ENCODE peak calls at places on chromosome 16, in eight cellular contexts. K is EL; Q is lower leg skin; O is dorsolateral prefrontal cortex; G is CD8-positive, alpha-beta T cell; I is CD4-positive, CD25-positive, alpha-beta regulatory T cell; B is ovary; C is NCI-H446. V is an unnamed sample.

GRCh38 chr16:89279666-89280481 is 62.4 kb downstream of the ZNF778 start:
- DNase-seq in K (no peak), Q (no peak), O (no peak), G (no peak), I (no peak), B (no peak), C (no peak), V (no peak)

GRCh38 chr16:49631521-49632041 is 224.3 kb downstream of the ZNF423 start:
- DNase-seq in K (peak), Q (peak), O (no peak), G (no peak), I (no peak), B (no peak), C (peak), V (no peak)

GRCh38 chr16:75244844-75245758 is 6.3 kb downstream of the BCAR1 start:
- DNase-seq in K (peak), Q (no peak), O (peak), G (no peak), I (no peak), B (peak), C (no peak), V (peak)

GRCh38 chr16:75235721-75236193 is 15.7 kb downstream of the BCAR1 start:
- DNase-seq in K (no peak), Q (no peak), O (no peak), G (no peak), I (no peak), B (no peak), C (no peak), V (no peak)

GRCh38 chr16:53541326-53541725 is 38.3 kb upstream of the AKTIP start:
- DNase-seq in K (no peak), Q (no peak), O (no peak), G (no peak), I (no peak), B (no peak), C (no peak), V (no peak)

GRCh38 chr16:9012848-9013507 is 49.3 kb upstream of the USP7 start:
- DNase-seq in K (no peak), Q (no peak), O (peak), G (no peak), I (no peak), B (no peak), C (peak), V (no peak)

GRCh38 chr16:24117680-24118079 is 138.5 kb upstream of the CACNG3 start:
- DNase-seq in K (no peak), Q (no peak), O (no peak), G (no peak), I (no peak), B (no peak), C (no peak), V (no peak)

GRCh38 chr16:83296505-83296904 is 511.3 kb upstream of the HSBP1 start:
- DNase-seq in K (no peak), Q (no peak), O (no peak), G (no peak), I (no peak), B (no peak), C (no peak), V (no peak)

GRCh38 chr16:9820481-9821246 is 361.6 kb downstream of the GRIN2A start:
- DNase-seq in K (no peak), Q (no peak), O (no peak), G (no peak), I (no peak), B (no peak), C (no peak), V (no peak)

GRCh38 chr16:50335198-50335958 is 33.4 kb downstream of the BRD7 start:
- DNase-seq in K (no peak), Q (no peak), O (no peak), G (peak), I (peak), B (no peak), C (no peak), V (no peak)

GRCh38 chr16:18932243-18932997 is 6.2 kb upstream of the SMG1 start:
- DNase-seq in K (peak), Q (peak), O (no peak), G (no peak), I (no peak), B (no peak), C (peak), V (no peak)

GRCh38 chr16:51326131-51326856 is 175.2 kb upstream of the SALL1 start:
- DNase-seq in K (peak), Q (no peak), O (peak), G (no peak), I (no peak), B (no peak), C (no peak), V (no peak)

GRCh38 chr16:23302045-23302956 is at the start of gene SCNN1B:
- DNase-seq in K (no peak), Q (no peak), O (no peak), G (no peak), I (no peak), B (no peak), C (no peak), V (peak)

GRCh38 chr16:14050297-14051027 is 20.7 kb upstream of the MRTFB start:
- DNase-seq in K (peak), Q (peak), O (no peak), G (no peak), I (no peak), B (no peak), C (no peak), V (no peak)

V was measured in lung.